ENCODE peak calls at places on chromosomes 1 and 21, in ten cellular contexts. W is ascending aorta, S is left ventricle myocardium inferior, V is heart left ventricle, D is body of pancreas, T is uterus, U is spleen, H is cardiac muscle cell, O is heart right ventricle, C is fibroblast of lung. A is an unnamed sample.

GRCh38 chr1:205976036-205976435 is 27.2 kb downstream of the RAB7B start:
- DNase-seq in W (no peak), S (no peak), V (no peak), D (no peak), T (no peak), U (no peak), H (no peak), O (no peak), C (no peak), A (no peak)

GRCh38 chr1:17193222-17194132 is 11.5 kb upstream of the PADI1 start:
- DNase-seq in W (no peak), S (no peak), V (peak), D (no peak), T (no peak), U (no peak), H (no peak), O (no peak), C (no peak), A (no peak)

GRCh38 chr1:62912028-62912638 is 128.2 kb downstream of the ATG4C start:
- DNase-seq in W (no peak), S (no peak), V (no peak), D (no peak), T (no peak), U (no peak), H (peak), O (no peak), C (peak), A (no peak)

GRCh38 chr1:203624341-203624712 is 2.3 kb upstream of the ATP2B4 start:
- DNase-seq in W (no peak), S (no peak), V (no peak), D (no peak), T (no peak), U (no peak), H (peak), O (no peak), C (peak), A (no peak)

GRCh38 chr1:213041443-213041842 is 9.6 kb upstream of the RPS6KC1 start:
- DNase-seq in W (no peak), S (no peak), V (no peak), D (no peak), T (no peak), U (no peak), H (peak), O (no peak), C (peak), A (no peak)

GRCh38 chr1:2314297-2314802 is 77.0 kb downstream of the MORN1 start:
- DNase-seq in W (no peak), S (peak), V (peak), D (peak), T (peak), U (peak), H (peak), O (peak), C (peak), A (peak)

GRCh38 chr1:59229138-59229537 is 67.8 kb upstream of the FGGY start:
- DNase-seq in W (no peak), S (no peak), V (no peak), D (no peak), T (no peak), U (no peak), H (peak), O (no peak), C (peak), A (no peak)

GRCh38 chr1:52119722-52120121 is 22.2 kb upstream of the ZFYVE9 start:
- DNase-seq in W (no peak), S (no peak), V (no peak), D (no peak), T (no peak), U (no peak), H (peak), O (no peak), C (no peak), A (no peak)

GRCh38 chr1:44038876-44039657 is 7.8 kb upstream of the SLC6A9 start:
- DNase-seq in W (no peak), S (no peak), V (no peak), D (no peak), T (no peak), U (no peak), H (peak), O (no peak), C (no peak), A (no peak)

GRCh38 chr1:62294211-62294610 is 25.0 kb downstream of the KANK4 start:
- DNase-seq in W (no peak), S (no peak), V (no peak), D (peak), T (no peak), U (no peak), H (peak), O (no peak), C (peak), A (no peak)

GRCh38 chr1:214002060-214002459 is 14.3 kb downstream of the PROX1 start:
- DNase-seq in W (no peak), S (no peak), V (no peak), D (no peak), T (no peak), U (no peak), H (no peak), O (no peak), C (no peak), A (no peak)

GRCh38 chr1:172882791-172883386 is 167.9 kb downstream of the TNFSF18 start:
- DNase-seq in W (no peak), S (no peak), V (no peak), D (no peak), T (no peak), U (no peak), H (no peak), O (no peak), C (no peak), A (no peak)

GRCh38 chr1:85576642-85577420 is 3.7 kb upstream of the CCN1 start:
- DNase-seq in W (peak), S (peak), V (peak), D (peak), T (peak), U (peak), H (peak), O (peak), C (peak), A (peak)

GRCh38 chr1:6918908-6919511 is 133.8 kb downstream of the CAMTA1 start:
- DNase-seq in W (no peak), S (no peak), V (no peak), D (no peak), T (no peak), U (no peak), H (no peak), O (no peak), C (no peak), A (no peak)

GRCh38 chr1:21541835-21542234 is 32.6 kb downstream of the ALPL start:
- DNase-seq in W (no peak), S (peak), V (no peak), D (peak), T (no peak), U (no peak), H (peak), O (peak), C (peak), A (no peak)

GRCh38 chr1:54016343-54017282 is 1.4 kb downstream of the LDLRAD1 start:
- DNase-seq in W (no peak), S (no peak), V (no peak), D (peak), T (no peak), U (no peak), H (peak), O (no peak), C (peak), A (no peak)

GRCh38 chr1:50521703-50522102 is 98.5 kb upstream of the DMRTA2 start:
- DNase-seq in W (no peak), S (no peak), V (no peak), D (no peak), T (no peak), U (no peak), H (no peak), O (no peak), C (no peak), A (no peak)

GRCh38 chr1:228897901-228898300 is 162.6 kb downstream of the RHOU start:
- DNase-seq in W (no peak), S (no peak), V (no peak), D (no peak), T (no peak), U (peak), H (no peak), O (no peak), C (no peak), A (no peak)

GRCh38 chr1:111099289-111099688 is 40.6 kb downstream of the DRAM2 start:
- DNase-seq in W (no peak), S (no peak), V (no peak), D (no peak), T (no peak), U (no peak), H (no peak), O (no peak), C (peak), A (no peak)

GRCh38 chr1:52559875-52560274 is 7.0 kb upstream of the TUT4 start:
- DNase-seq in W (no peak), S (no peak), V (no peak), D (no peak), T (no peak), U (no peak), H (no peak), O (no peak), C (no peak), A (no peak)

GRCh38 chr21:43025636-43026180 is 49.9 kb downstream of the CBS start:
- DNase-seq in W (no peak), S (no peak), V (no peak), D (no peak), T (no peak), U (peak), H (peak), O (no peak), C (peak), A (no peak)

GRCh38 chr21:41932576-41933258 is 21.1 kb downstream of the C2CD2 start:
- DNase-seq in W (no peak), S (peak), V (no peak), D (no peak), T (peak), U (peak), H (no peak), O (no peak), C (peak), A (no peak)

GRCh38 chr1:39110882-39111281 is 84.7 kb downstream of the NDUFS5 start:
- DNase-seq in W (no peak), S (no peak), V (no peak), D (no peak), T (no peak), U (no peak), H (peak), O (no peak), C (peak), A (no peak)

GRCh38 chr1:221350091-221350490 is 391.8 kb downstream of the DUSP10 start:
- DNase-seq in W (no peak), S (no peak), V (no peak), D (no peak), T (no peak), U (no peak), H (no peak), O (no peak), C (no peak), A (no peak)

GRCh38 chr1:117096871-117097842 is 24.4 kb downstream of the TRIM45 start:
- DNase-seq in W (no peak), S (no peak), V (no peak), D (no peak), T (no peak), U (no peak), H (peak), O (no peak), C (peak), A (no peak)

GRCh38 chr1:94514095-94514727 is 27.3 kb downstream of the F3 start:
- DNase-seq in W (no peak), S (no peak), V (no peak), D (peak), T (no peak), U (no peak), H (peak), O (no peak), C (peak), A (no peak)

GRCh38 chr1:93723101-93723500 is 41.5 kb upstream of the BCAR3 start:
- DNase-seq in W (no peak), S (peak), V (no peak), D (no peak), T (no peak), U (no peak), H (no peak), O (peak), C (no peak), A (no peak)

GRCh38 chr1:116494745-116495144 is 76.1 kb downstream of the CD58 start:
- DNase-seq in W (no peak), S (no peak), V (no peak), D (peak), T (no peak), U (no peak), H (no peak), O (no peak), C (no peak), A (no peak)

GRCh38 chr1:180563013-180563827 is 4.5 kb downstream of the OVAAL start:
- DNase-seq in W (no peak), S (no peak), V (no peak), D (no peak), T (no peak), U (no peak), H (peak), O (peak), C (peak), A (no peak)

GRCh38 chr1:201737350-201738060 is 91.5 kb upstream of the IPO9 start:
- DNase-seq in W (no peak), S (peak), V (peak), D (no peak), T (peak), U (no peak), H (peak), O (peak), C (peak), A (no peak)

GRCh38 chr1:93980320-93980744 is 71.1 kb upstream of the GCLM start:
- DNase-seq in W (no peak), S (no peak), V (no peak), D (no peak), T (no peak), U (no peak), H (peak), O (no peak), C (no peak), A (no peak)

GRCh38 chr1:58477390-58477789 is 69.1 kb downstream of the OMA1 start:
- DNase-seq in W (no peak), S (no peak), V (no peak), D (no peak), T (no peak), U (no peak), H (peak), O (no peak), C (no peak), A (no peak)

DNA sequence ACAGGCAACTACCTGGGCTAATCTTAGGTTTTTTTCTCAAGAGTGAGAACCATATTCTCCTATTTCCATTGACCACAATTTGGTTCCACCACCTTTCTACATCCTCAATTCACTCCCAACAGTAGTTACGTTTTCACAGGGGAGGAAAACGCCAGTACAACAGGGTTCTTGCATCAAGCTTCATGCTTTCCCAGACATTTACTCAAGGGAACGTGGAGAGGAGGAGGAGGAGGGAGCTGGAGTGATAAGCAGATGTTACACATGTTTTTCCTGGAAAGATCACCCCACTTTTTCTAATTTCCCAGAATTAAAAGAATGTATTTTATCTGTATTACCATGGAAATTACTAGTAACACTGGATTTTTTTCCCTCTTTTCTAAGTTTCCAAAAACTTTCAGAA is 58.3 kb downstream of the RGS5 start:
- DNase-seq in W (no peak), S (no peak), V (no peak), D (no peak), T (no peak), U (no peak), H (peak), O (peak), C (no peak), A (no peak)
- H3K27ac ChIP-seq in W (peak), S (no peak), V (peak), D (no peak), T (no peak), U (no peak), H (no peak), O (peak), C (no peak), A (no peak)

DNA sequence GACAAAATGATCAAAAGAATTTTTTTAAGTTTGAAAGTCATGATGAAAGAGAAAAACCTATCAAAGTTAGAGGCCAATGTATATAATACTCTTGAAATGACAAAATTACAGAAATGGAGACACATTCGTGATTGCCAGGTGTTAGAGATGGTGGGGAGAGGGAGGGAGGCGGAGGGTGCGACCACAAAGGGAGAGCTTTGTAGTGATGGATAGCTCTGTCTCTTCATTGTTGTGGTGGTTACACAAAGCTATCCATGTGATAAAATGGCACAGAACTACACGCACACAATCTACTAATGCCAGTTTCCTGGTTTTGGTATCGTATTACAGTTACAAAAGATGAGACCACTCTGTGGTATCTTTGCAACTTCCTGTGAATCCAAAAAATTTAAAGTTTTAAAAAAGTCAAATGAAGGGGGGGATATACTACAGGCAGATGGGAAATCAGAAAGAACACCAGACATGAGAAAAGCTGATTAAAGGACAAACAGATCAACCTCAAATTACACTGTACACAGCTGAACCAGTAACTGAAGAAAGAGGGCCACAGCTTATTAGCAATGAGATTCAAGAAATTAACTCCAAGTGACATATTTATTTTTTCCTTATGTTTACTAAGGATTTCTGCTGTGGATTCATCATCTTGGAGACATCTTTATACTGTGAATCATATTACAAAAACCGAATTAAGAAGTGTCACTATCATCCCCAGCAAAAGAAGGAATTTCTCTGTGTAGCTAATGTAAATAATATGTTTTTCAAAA is 199.1 kb downstream of the SLC45A1 start:
- DNase-seq in W (no peak), S (no peak), V (no peak), D (no peak), T (no peak), U (no peak), H (no peak), O (no peak), C (peak), A (no peak)
- H3K27ac ChIP-seq in W (peak), S (peak), V (peak), D (peak), T (peak), U (peak), H (peak), O (no peak), C (peak), A (no peak)

GRCh38 chr1:14945132-14946010 is 208.2 kb upstream of the TMEM51 start:
- DNase-seq in W (no peak), S (peak), V (peak), D (peak), T (peak), U (no peak), H (peak), O (peak), C (peak), A (peak)
- H3K27ac ChIP-seq in W (peak), S (peak), V (peak), D (peak), T (peak), U (peak), H (peak), O (peak), C (peak), A (peak)

GRCh38 chr1:61184714-61185106 is 102.3 kb downstream of the NFIA start:
- DNase-seq in W (no peak), S (no peak), V (no peak), D (no peak), T (no peak), U (no peak), H (no peak), O (no peak), C (no peak), A (no peak)
- H3K27ac ChIP-seq in W (peak), S (peak), V (peak), D (peak), T (peak), U (peak), H (no peak), O (peak), C (peak), A (peak)